ENCODE peak calls at places on chromosomes 11 and 22, in eight cellular contexts. X is B cell; K is activated naive CD4-positive, alpha-beta T cell treated with Interleukin-2 at 50 U/mL for 16 hours; T is left ventricle myocardium inferior; N is keratinocyte; M is HEK293T; V is thoracic aorta; B is Right ventricle myocardium superior. U is an unnamed sample.

GRCh38 chr11:24767411-24767810 is 270.6 kb downstream of the LUZP2 start:
- DNase-seq in X (no peak), K (no peak), T (no peak), N (no peak), M (no peak), V (no peak), B (no peak), U (no peak)

GRCh38 chr11:69327741-69328191 is 33.8 kb downstream of the MYEOV start:
- DNase-seq in X (no peak), K (no peak), T (no peak), N (no peak), M (no peak), V (no peak), B (no peak), U (no peak)

GRCh38 chr11:34747261-34747660 is 126.4 kb downstream of the EHF start:
- DNase-seq in X (no peak), K (no peak), T (no peak), N (no peak), M (no peak), V (no peak), B (no peak), U (no peak)

GRCh38 chr22:43226368-43226979 is 39.5 kb upstream of the TTLL12 start:
- DNase-seq in X (no peak), K (no peak), T (no peak), N (no peak), M (peak; percentile 18), V (no peak), B (no peak), U (no peak)

GRCh38 chr11:126162286-126163030 is 49.0 kb downstream of the RPUSD4 start:
- DNase-seq in X (no peak), K (no peak), T (no peak), N (no peak), M (no peak), V (no peak), B (no peak), U (no peak)

GRCh38 chr11:1639102-1639620 is 9.6 kb downstream of the KRTAP5-5 start:
- DNase-seq in X (no peak), K (no peak), T (peak; percentile 63), N (no peak), M (no peak), V (no peak), B (peak; percentile 71), U (no peak)

GRCh38 chr22:42090596-42091445 is at the start of gene NDUFA6:
- DNase-seq in X (peak; percentile 99), K (peak; percentile 99), T (peak; percentile 98), N (peak; percentile 97), M (peak; percentile 97), V (peak; percentile 98), B (peak; percentile 99), U (peak; percentile 97)

GRCh38 chr11:95792200-95792599 is 1.9 kb downstream of the CEP57 start:
- DNase-seq in X (no peak), K (no peak), T (no peak), N (no peak), M (no peak), V (no peak), B (no peak), U (no peak)

GRCh38 chr22:33756508-33756949 is 163.7 kb downstream of the LARGE1 start:
- DNase-seq in X (no peak), K (no peak), T (no peak), N (no peak), M (no peak), V (no peak), B (no peak), U (no peak)

GRCh38 chr11:122095950-122096942 is 19.8 kb downstream of the BLID start:
- DNase-seq in X (no peak), K (no peak), T (no peak), N (no peak), M (no peak), V (no peak), B (no peak), U (no peak)

GRCh38 chr11:8252388-8252787 is 11.3 kb downstream of the LMO1 start:
- DNase-seq in X (peak; percentile 36), K (no peak), T (no peak), N (no peak), M (no peak), V (no peak), B (no peak), U (no peak)

GRCh38 chr22:34800265-34800664 is 265.7 kb upstream of the ISX start:
- DNase-seq in X (no peak), K (no peak), T (no peak), N (no peak), M (no peak), V (no peak), B (no peak), U (no peak)

GRCh38 chr11:119964136-119965025 is 173.5 kb downstream of the TRIM29 start:
- DNase-seq in X (no peak), K (no peak), T (no peak), N (no peak), M (no peak), V (no peak), B (no peak), U (no peak)

GRCh38 chr11:24837112-24837511 is 340.3 kb downstream of the LUZP2 start:
- DNase-seq in X (no peak), K (no peak), T (no peak), N (no peak), M (no peak), V (no peak), B (no peak), U (no peak)

GRCh38 chr11:86041975-86042378 is 26.9 kb downstream of the PICALM start:
- DNase-seq in X (peak; percentile 59), K (peak; percentile 28), T (no peak), N (peak; percentile 69), M (peak; percentile 73), V (peak; percentile 57), B (no peak), U (peak; percentile 74)

GRCh38 chr11:122007611-122008071 is 108.4 kb downstream of the BLID start:
- DNase-seq in X (no peak), K (no peak), T (peak; percentile 32), N (no peak), M (no peak), V (peak; percentile 24), B (peak; percentile 45), U (no peak)

GRCh38 chr11:74839445-74839844 is 90.8 kb downstream of the RNF169 start:
- DNase-seq in X (no peak), K (no peak), T (no peak), N (no peak), M (no peak), V (no peak), B (no peak), U (no peak)

GRCh38 chr11:134410766-134411165 is 1.3 kb downstream of the B3GAT1 start:
- DNase-seq in X (no peak), K (no peak), T (no peak), N (no peak), M (no peak), V (no peak), B (no peak), U (no peak)

GRCh38 chr11:47656284-47656915 is 14.0 kb upstream of the MTCH2 start:
- DNase-seq in X (no peak), K (no peak), T (no peak), N (no peak), M (no peak), V (no peak), B (no peak), U (no peak)

U was measured in NCI-H460.